ENCODE peak calls at places on chromosomes 5 and 9, in four cellular contexts. M is K562, F is H1, Y is HepG2. J is an unnamed sample.

GRCh38 chr5:14416709-14417108 is 164.9 kb upstream of the OTULINL start:
- DNase-seq in M (no peak), F (no peak), Y (no peak), J (no peak)

GRCh38 chr5:91438871-91439270 is 55.8 kb upstream of the ARRDC3 start:
- DNase-seq in M (no peak), F (no peak), Y (peak), J (no peak)

GRCh38 chr5:179271301-179271650 is 74.0 kb downstream of the ADAMTS2 start:
- DNase-seq in M (no peak), F (no peak), Y (no peak), J (no peak)

GRCh38 chr5:9853309-9853708 is 223.2 kb upstream of the TAS2R1 start:
- DNase-seq in M (no peak), F (no peak), Y (no peak), J (no peak)

GRCh38 chr9:88950341-88951141 is 40.7 kb upstream of the S1PR3 start:
- DNase-seq in M (no peak), F (no peak), Y (peak), J (peak)

GRCh38 chr5:40452874-40453624 is 226.7 kb upstream of the PTGER4 start:
- DNase-seq in M (no peak), F (no peak), Y (no peak), J (no peak)

GRCh38 chr9:89439571-89439970 is 58.3 kb downstream of the SEMA4D start:
- DNase-seq in M (no peak), F (no peak), Y (no peak), J (no peak)

GRCh38 chr9:88852794-88853193 is 138.5 kb upstream of the S1PR3 start:
- DNase-seq in M (peak), F (no peak), Y (no peak), J (peak)

GRCh38 chr5:65903581-65903980 is 22.8 kb upstream of the ERBIN start:
- DNase-seq in M (no peak), F (no peak), Y (no peak), J (no peak)

GRCh38 chr5:81393783-81394718 is at the start of gene ACOT12:
- DNase-seq in M (no peak), F (no peak), Y (no peak), J (no peak)

GRCh38 chr5:72427488-72428437 is 79.4 kb downstream of the ZNF366 start:
- DNase-seq in M (no peak), F (no peak), Y (no peak), J (peak)

GRCh38 chr5:128405159-128405558 is 132.9 kb downstream of the FBN2 start:
- DNase-seq in M (no peak), F (no peak), Y (no peak), J (no peak)

GRCh38 chr5:168372351-168372946 is 81.0 kb downstream of the WWC1 start:
- DNase-seq in M (no peak), F (no peak), Y (no peak), J (no peak)

GRCh38 chr9:133590231-133590855 is 18.8 kb downstream of the FAM163B start:
- DNase-seq in M (no peak), F (no peak), Y (no peak), J (no peak)

GRCh38 chr5:34660444-34660843 is 4.3 kb downstream of the RAI14 start:
- DNase-seq in M (no peak), F (no peak), Y (no peak), J (peak)

GRCh38 chr5:157892974-157893373 is 34.0 kb upstream of the CLINT1 start:
- DNase-seq in M (no peak), F (no peak), Y (no peak), J (no peak)

GRCh38 chr9:70479880-70480291 is 65.4 kb upstream of the KLF9 start:
- DNase-seq in M (no peak), F (peak), Y (no peak), J (no peak)

GRCh38 chr9:137055385-137056364 is 1.8 kb upstream of the ENTPD2 start:
- DNase-seq in M (no peak), F (no peak), Y (peak), J (no peak)

GRCh38 chr9:85425153-85425611 is 316.6 kb downstream of the AGTPBP1 start:
- DNase-seq in M (peak), F (peak), Y (peak), J (peak)

GRCh38 chr5:125228358-125228757 is 481.9 kb upstream of the ZNF608 start:
- DNase-seq in M (no peak), F (no peak), Y (no peak), J (peak)

GRCh38 chr5:180618830-180619562 is 27.7 kb upstream of the SCGB3A1 start:
- DNase-seq in M (no peak), F (peak), Y (no peak), J (no peak)

GRCh38 chr5:94595281-94595680 is 23.1 kb downstream of the KIAA0825 start:
- DNase-seq in M (no peak), F (no peak), Y (no peak), J (no peak)

GRCh38 chr5:168578506-168579205 is 512 bp downstream of the PANK3 start:
- DNase-seq in M (peak), F (no peak), Y (peak), J (no peak)

GRCh38 chr5:176803943-176804498 is 6.3 kb upstream of the UNC5A start:
- DNase-seq in M (peak), F (no peak), Y (no peak), J (peak)

GRCh38 chr9:131348631-131349521 is 45.0 kb upstream of the PRRC2B start:
- DNase-seq in M (no peak), F (no peak), Y (no peak), J (no peak)

GRCh38 chr5:180599981-180600553 is 8.8 kb upstream of the SCGB3A1 start:
- DNase-seq in M (no peak), F (no peak), Y (no peak), J (no peak)

GRCh38 chr5:134420326-134420725 is 8.6 kb upstream of the CDKN2AIPNL start:
- DNase-seq in M (no peak), F (no peak), Y (no peak), J (no peak)

GRCh38 chr9:137278061-137278912 is 761 bp downstream of the TOR4A start:
- DNase-seq in M (peak), F (no peak), Y (no peak), J (no peak)

GRCh38 chr9:137411670-137412380 is 11.1 kb downstream of the EXD3 start:
- DNase-seq in M (peak), F (no peak), Y (no peak), J (peak)

GRCh38 chr5:78841767-78842166 is 143.3 kb downstream of the ARSB start:
- DNase-seq in M (no peak), F (no peak), Y (no peak), J (peak)

GRCh38 chr5:97854871-97855762 is 672.1 kb upstream of the RIOK2 start:
- DNase-seq in M (no peak), F (peak), Y (no peak), J (no peak)

GRCh38 chr5:112419050-112419595 is at the start of gene EPB41L4A:
- DNase-seq in M (no peak), F (no peak), Y (no peak), J (peak)

GRCh38 chr5:22471154-22471553 is 382.0 kb downstream of the CDH12 start:
- DNase-seq in M (no peak), F (no peak), Y (no peak), J (no peak)
- H3K4me3 ChIP-seq in M (no peak), F (no peak), Y (no peak), J (no peak)

DNA sequence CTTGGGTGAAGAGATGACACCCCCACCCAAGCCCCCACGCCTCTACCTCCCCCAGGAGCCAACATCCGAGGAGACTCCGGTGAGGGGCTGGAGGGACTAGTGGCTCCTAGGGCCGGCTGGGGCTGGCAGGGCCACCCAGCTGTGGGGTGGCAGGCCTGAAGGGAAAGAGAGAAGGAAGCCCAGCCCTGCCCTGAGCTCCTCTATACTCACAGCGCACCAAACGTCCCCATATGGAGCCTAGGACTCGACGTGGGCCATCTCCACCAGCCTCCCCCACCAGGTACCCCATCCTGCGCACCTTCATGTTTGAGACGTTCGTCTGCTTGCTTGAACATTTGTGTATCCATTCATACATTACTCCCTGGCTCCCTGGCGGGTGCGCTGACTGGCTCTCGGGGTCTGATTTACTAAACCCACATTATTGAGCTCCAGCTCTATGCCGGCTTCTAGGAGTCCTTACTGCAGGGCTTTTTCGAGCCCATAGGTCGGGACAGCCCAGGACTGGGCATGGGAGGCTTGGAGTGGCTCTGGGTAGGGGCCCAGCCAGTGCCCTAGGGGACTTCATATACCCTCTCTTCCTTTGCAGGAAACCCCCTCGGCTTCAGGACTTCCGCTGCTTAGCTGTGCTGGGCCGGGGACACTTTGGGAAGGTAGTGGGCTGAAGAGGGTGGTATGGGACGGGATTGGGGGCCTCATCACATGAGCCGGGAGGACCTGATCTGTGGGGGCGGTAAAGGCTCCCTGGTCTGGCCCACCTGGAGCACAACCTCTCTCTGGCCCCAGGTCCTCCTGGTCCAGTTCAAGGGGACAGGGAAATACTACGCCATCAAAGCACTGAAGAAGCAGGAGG is 9.1 kb downstream of the ZDHHC12 start:
- DNase-seq in M (no peak), F (no peak), Y (no peak), J (no peak)
- TF ChIP-seq JUN in M (no peak), F (no peak), Y (no peak), J (no peak)

GRCh38 chr9:4984571-4985375 is at the start of gene JAK2:
- DNase-seq in M (peak), F (peak), Y (peak), J (peak)
- H2AFZ ChIP-seq in M (peak), F (peak), Y (peak), J (peak)

DNA sequence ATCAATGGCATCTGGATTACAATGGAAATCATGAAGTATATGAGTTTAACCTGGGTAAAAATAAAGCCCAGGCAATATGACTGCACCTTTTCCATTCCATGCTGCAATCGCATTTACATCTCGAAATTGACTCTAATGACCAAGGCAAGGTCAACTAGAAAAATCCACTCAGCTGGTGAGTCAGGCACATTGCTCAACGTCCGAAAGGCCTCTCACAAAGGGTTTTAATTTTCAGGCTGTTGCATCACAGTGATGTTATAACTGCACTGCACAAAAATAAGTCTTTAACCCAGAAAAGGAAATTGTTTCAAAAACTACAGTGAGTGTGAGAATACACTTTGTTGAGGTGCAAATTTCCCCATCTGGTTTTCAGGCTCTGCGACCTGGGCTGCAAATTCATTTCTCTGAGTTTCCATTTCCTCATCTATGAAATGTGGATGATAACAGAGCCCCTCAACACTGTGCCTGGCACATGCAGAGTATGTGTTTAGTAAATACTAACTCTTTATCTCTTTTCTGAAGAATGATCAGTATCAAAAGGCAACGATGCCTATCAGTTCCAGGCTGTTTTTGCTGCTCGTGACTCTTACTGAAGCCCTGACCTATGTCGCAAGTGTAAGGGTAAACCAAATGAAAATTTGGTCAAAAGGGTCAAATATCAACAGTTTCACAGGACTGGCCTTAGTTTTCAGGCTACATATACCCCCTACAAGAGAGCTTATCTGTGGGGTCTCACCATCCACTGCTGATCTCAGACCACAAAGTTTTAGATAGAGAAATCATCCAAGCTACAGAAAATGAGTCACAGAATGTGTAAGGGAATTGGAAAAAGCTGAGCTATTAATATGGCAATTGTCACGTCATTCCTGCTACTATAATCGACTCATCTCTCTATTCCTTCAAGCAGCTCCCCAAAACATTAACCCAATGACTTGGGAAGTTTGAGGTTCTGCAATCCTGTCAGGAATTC is 4.1 kb downstream of the NFIL3 start:
- DNase-seq in M (peak), F (no peak), Y (peak), J (peak)
- H3K4me3 ChIP-seq in M (no peak), F (no peak), Y (peak), J (no peak)

GRCh38 chr5:133396187-133396621 is 216.1 kb downstream of the FSTL4 start:
- DNase-seq in M (no peak), F (no peak), Y (no peak), J (no peak)
- TF ChIP-seq JUN in M (no peak), F (no peak), Y (no peak), J (no peak)

GRCh38 chr5:96125335-96125891 is 163.8 kb upstream of the ELL2 start:
- DNase-seq in M (no peak), F (no peak), Y (peak), J (peak)
- H2AFZ ChIP-seq in M (no peak), F (peak), Y (peak), J (peak)

DNA sequence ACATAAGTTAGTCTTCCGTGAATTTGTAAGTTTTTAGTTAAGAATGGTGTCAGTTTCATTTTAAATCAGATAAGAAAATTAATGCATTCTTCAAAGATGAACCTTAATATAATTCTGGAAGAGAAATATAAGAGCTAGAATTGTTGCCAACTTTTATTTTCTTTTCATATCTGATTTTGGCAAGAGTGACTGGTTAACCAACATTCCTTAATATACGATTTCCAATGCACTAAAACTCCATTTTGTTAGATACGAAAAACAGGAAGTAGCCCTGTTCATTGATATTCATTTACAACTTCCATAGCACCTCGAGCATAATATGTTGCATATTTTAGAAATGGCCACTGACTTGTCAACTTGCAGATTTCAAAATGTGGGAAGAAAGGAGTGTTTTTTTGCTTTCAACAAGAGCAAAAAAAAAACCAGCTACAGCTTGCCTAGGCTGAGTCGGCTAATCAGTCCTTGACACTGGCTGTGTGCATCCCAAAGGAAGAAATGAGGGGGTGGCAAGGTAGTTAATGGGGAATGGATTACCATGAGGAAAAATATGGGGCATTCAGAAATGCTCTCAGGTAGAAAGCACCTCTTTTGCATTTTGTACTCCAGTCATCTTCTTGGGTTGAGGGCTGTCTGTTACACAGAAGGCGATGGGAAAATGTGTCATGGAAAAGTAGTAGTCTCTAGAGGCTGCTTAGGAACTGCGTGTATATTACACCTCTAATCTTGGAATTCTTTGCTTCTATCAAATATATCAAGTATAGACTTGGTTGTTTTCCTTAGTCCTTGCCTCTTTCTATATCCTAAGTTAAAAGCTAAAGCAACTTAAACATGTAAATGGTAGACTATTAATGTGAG is 3.9 kb downstream of the MAP3K1 start:
- DNase-seq in M (no peak), F (no peak), Y (no peak), J (peak)
- H3K4me3 ChIP-seq in M (peak), F (no peak), Y (no peak), J (peak)

GRCh38 chr5:151075698-151076331 is 5.0 kb downstream of the TNIP1 start:
- DNase-seq in M (no peak), F (no peak), Y (no peak), J (no peak)
- TF ChIP-seq JUN in M (no peak), F (no peak), Y (no peak), J (no peak)

DNA sequence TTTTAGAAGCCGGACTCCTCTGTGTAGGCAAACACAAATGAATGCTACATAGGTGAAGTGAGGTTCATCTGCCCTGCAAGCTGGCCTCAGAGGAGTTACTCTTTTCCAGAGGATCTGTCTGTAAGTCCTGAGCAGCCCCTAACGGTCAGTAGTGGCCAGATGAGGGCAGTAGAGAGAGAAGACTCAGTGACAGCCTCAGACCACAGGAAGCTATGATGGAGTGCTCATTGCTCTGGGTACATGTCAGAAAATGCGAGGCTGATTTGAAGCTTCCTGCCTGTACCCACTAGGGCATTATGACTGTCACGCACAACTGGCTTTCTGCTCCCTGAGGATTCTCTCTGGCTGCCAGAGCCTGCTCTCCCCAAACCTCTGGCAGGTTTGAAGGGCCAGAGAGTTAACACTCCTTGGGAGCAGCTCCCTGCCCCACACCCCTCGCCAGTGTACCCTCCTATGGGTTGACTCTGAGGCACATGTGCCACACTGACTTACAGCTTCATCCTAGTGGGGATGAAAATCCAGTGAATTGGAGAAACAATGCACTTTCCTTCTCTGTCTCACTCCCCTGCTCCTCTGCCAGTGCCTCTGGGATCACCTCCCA is 141.5 kb downstream of the GABRG2 start:
- DNase-seq in M (peak), F (peak), Y (peak), J (no peak)
- H2AFZ ChIP-seq in M (no peak), F (peak), Y (no peak), J (no peak)

J was measured in endothelial cell of umbilical vein.